ENCODE peak calls at places on chromosomes 1 and 21, in nine cellular contexts. F is pancreas; P is dermis blood vessel endothelial cell; M is effector memory CD8-positive, alpha-beta T cell; C is NCI-H1092 treated with DMSO at 0.1 percent for 48 hours; E is HS-5; S is heart left ventricle; Y is hypothalamus; Q is adrenal gland. N is an unnamed sample.

GRCh38 chr21:44883250-44883649 is 9.8 kb upstream of the PTTG1IP start:
- DNase-seq in F (peak), P (no peak), M (no peak), C (no peak), E (no peak), S (no peak), Y (no peak), Q (no peak), N (no peak)

GRCh38 chr1:245605480-245606156 is 450.8 kb downstream of the KIF26B start:
- DNase-seq in F (no peak), P (no peak), M (no peak), C (peak), E (no peak), S (no peak), Y (no peak), Q (no peak), N (no peak)

GRCh38 chr1:6805004-6805416 is 19.8 kb downstream of the CAMTA1 start:
- DNase-seq in F (no peak), P (peak), M (no peak), C (no peak), E (no peak), S (no peak), Y (no peak), Q (no peak), N (no peak)

GRCh38 chr1:6447016-6447817 is 18.8 kb downstream of the TNFRSF25 start:
- DNase-seq in F (no peak), P (no peak), M (no peak), C (no peak), E (no peak), S (no peak), Y (no peak), Q (no peak), N (no peak)

GRCh38 chr1:220003015-220003414 is 43.3 kb downstream of the EPRS1 start:
- DNase-seq in F (no peak), P (no peak), M (no peak), C (no peak), E (no peak), S (no peak), Y (no peak), Q (no peak), N (no peak)

GRCh38 chr1:152996633-152997385 is 4.7 kb upstream of the SPRR3 start:
- DNase-seq in F (no peak), P (no peak), M (no peak), C (no peak), E (no peak), S (no peak), Y (no peak), Q (no peak), N (no peak)

GRCh38 chr1:9822897-9823692 is 670 bp downstream of the CLSTN1 start:
- DNase-seq in F (peak), P (peak), M (peak), C (peak), E (no peak), S (peak), Y (peak), Q (peak), N (no peak)

GRCh38 chr1:3649342-3650247 is at the start of gene WRAP73:
- DNase-seq in F (peak), P (peak), M (peak), C (peak), E (peak), S (peak), Y (peak), Q (peak), N (peak)

GRCh38 chr1:179923044-179923443 is 31.6 kb upstream of the CEP350 start:
- DNase-seq in F (no peak), P (no peak), M (no peak), C (no peak), E (no peak), S (no peak), Y (no peak), Q (no peak), N (no peak)

GRCh38 chr1:111666828-111667227 is 47.2 kb downstream of the RAP1A start:
- DNase-seq in F (no peak), P (no peak), M (no peak), C (no peak), E (no peak), S (no peak), Y (no peak), Q (no peak), N (no peak)

GRCh38 chr21:39373634-39374033 is 24.7 kb upstream of the HMGN1 start:
- DNase-seq in F (no peak), P (peak), M (no peak), C (peak), E (no peak), S (no peak), Y (peak), Q (no peak), N (no peak)

GRCh38 chr1:114024049-114024448 is 44.8 kb downstream of the OLFML3 start:
- DNase-seq in F (no peak), P (no peak), M (no peak), C (no peak), E (no peak), S (no peak), Y (no peak), Q (no peak), N (no peak)

GRCh38 chr1:238487931-238488330 is 597.2 kb upstream of the ZP4 start:
- DNase-seq in F (no peak), P (no peak), M (no peak), C (no peak), E (peak), S (no peak), Y (no peak), Q (no peak), N (no peak)

GRCh38 chr1:226637147-226637935 is 88.8 kb downstream of the STUM start:
- DNase-seq in F (no peak), P (peak), M (no peak), C (no peak), E (no peak), S (peak), Y (no peak), Q (no peak), N (no peak)

GRCh38 chr21:31580866-31581276 is 78.6 kb upstream of the SOD1 start:
- DNase-seq in F (peak), P (peak), M (peak), C (peak), E (peak), S (peak), Y (peak), Q (peak), N (peak)

GRCh38 chr1:2575801-2576663 is 10.5 kb upstream of the PRXL2B start:
- DNase-seq in F (peak), P (no peak), M (no peak), C (no peak), E (no peak), S (no peak), Y (no peak), Q (no peak), N (no peak)

GRCh38 chr1:225601902-225602589 is 50.9 kb downstream of the ENAH start:
- DNase-seq in F (no peak), P (no peak), M (no peak), C (no peak), E (no peak), S (no peak), Y (no peak), Q (no peak), N (no peak)

GRCh38 chr21:41823906-41824305 is 55.2 kb downstream of the PRDM15 start:
- DNase-seq in F (no peak), P (no peak), M (no peak), C (no peak), E (no peak), S (no peak), Y (no peak), Q (no peak), N (no peak)

GRCh38 chr1:20376880-20377494 is 86.3 kb downstream of the VWA5B1 start:
- DNase-seq in F (no peak), P (peak), M (peak), C (peak), E (no peak), S (peak), Y (peak), Q (peak), N (peak)

GRCh38 chr1:186680031-186681012 is at the start of gene PTGS2:
- DNase-seq in F (peak), P (peak), M (no peak), C (no peak), E (peak), S (peak), Y (peak), Q (peak), N (peak)

GRCh38 chr1:12644829-12645228 is 944 bp downstream of the AADACL4 start:
- DNase-seq in F (no peak), P (no peak), M (no peak), C (no peak), E (no peak), S (no peak), Y (no peak), Q (no peak), N (no peak)

GRCh38 chr1:84379128-84379527 is 19.2 kb upstream of the DNASE2B start:
- DNase-seq in F (no peak), P (no peak), M (no peak), C (no peak), E (no peak), S (no peak), Y (no peak), Q (no peak), N (no peak)

GRCh38 chr1:7388141-7388487 is 383.0 kb upstream of the VAMP3 start:
- DNase-seq in F (no peak), P (no peak), M (no peak), C (no peak), E (no peak), S (peak), Y (peak), Q (no peak), N (no peak)

GRCh38 chr21:40014394-40014793 is 147.2 kb downstream of the PCP4 start:
- DNase-seq in F (no peak), P (no peak), M (no peak), C (no peak), E (no peak), S (no peak), Y (no peak), Q (no peak), N (no peak)

GRCh38 chr1:29310616-29311180 is 74.4 kb downstream of the PTPRU start:
- DNase-seq in F (no peak), P (no peak), M (no peak), C (peak), E (no peak), S (no peak), Y (no peak), Q (no peak), N (no peak)

GRCh38 chr1:235901461-235901860 is 34.8 kb upstream of the LYST start:
- DNase-seq in F (no peak), P (no peak), M (no peak), C (no peak), E (no peak), S (no peak), Y (no peak), Q (no peak), N (no peak)

GRCh38 chr1:186195377-186195931 is 179.6 kb downstream of the TPR start:
- DNase-seq in F (no peak), P (no peak), M (no peak), C (no peak), E (no peak), S (no peak), Y (no peak), Q (no peak), N (no peak)

GRCh38 chr1:95311006-95311405 is 77.0 kb downstream of the RWDD3 start:
- DNase-seq in F (no peak), P (peak), M (no peak), C (peak), E (no peak), S (no peak), Y (no peak), Q (no peak), N (no peak)

GRCh38 chr1:226638001-226638601 is 89.5 kb downstream of the STUM start:
- DNase-seq in F (peak), P (no peak), M (no peak), C (no peak), E (no peak), S (peak), Y (no peak), Q (no peak), N (no peak)

GRCh38 chr21:46196733-46197132 is 12.5 kb upstream of the SPATC1L start:
- DNase-seq in F (no peak), P (no peak), M (no peak), C (no peak), E (no peak), S (peak), Y (no peak), Q (peak), N (no peak)

GRCh38 chr1:234958066-234958701 is 170.5 kb downstream of the TOMM20 start:
- DNase-seq in F (no peak), P (no peak), M (no peak), C (no peak), E (no peak), S (no peak), Y (no peak), Q (no peak), N (peak)

GRCh38 chr21:17613242-17613676 is 558 bp upstream of the BTG3 start:
- DNase-seq in F (peak), P (peak), M (no peak), C (peak), E (no peak), S (peak), Y (peak), Q (peak), N (no peak)

GRCh38 chr21:42453301-42454220 is 42.5 kb downstream of the RSPH1 start:
- DNase-seq in F (no peak), P (no peak), M (no peak), C (no peak), E (no peak), S (no peak), Y (no peak), Q (peak), N (no peak)

GRCh38 chr1:203638914-203639313 is 12.3 kb downstream of the ATP2B4 start:
- DNase-seq in F (no peak), P (peak), M (no peak), C (no peak), E (no peak), S (peak), Y (no peak), Q (no peak), N (no peak)

GRCh38 chr1:210405316-210405715 is 76.6 kb downstream of the HHAT start:
- DNase-seq in F (no peak), P (no peak), M (no peak), C (no peak), E (no peak), S (no peak), Y (no peak), Q (no peak), N (no peak)

GRCh38 chr1:181135462-181135781 is 46.9 kb downstream of the IER5 start:
- DNase-seq in F (no peak), P (peak), M (no peak), C (no peak), E (no peak), S (no peak), Y (no peak), Q (no peak), N (no peak)

GRCh38 chr1:9437931-9438330 is 101.3 kb upstream of the SLC25A33 start:
- DNase-seq in F (peak), P (no peak), M (no peak), C (no peak), E (no peak), S (peak), Y (peak), Q (no peak), N (no peak)

GRCh38 chr1:149849246-149849946 is 50.0 kb upstream of the BOLA1 start:
- DNase-seq in F (no peak), P (no peak), M (no peak), C (no peak), E (no peak), S (no peak), Y (no peak), Q (no peak), N (no peak)